ENCODE peak calls at places on chromosomes 2 and 18, in four cellular contexts. Y is GM23338, L is heart right ventricle, Z is left lung. N is an unnamed sample.

GRCh38 chr2:174195253-174195652 is 53.1 kb downstream of the OLA1 start:
- DNase-seq in Y (no peak), L (no peak), Z (no peak), N (no peak)

GRCh38 chr2:241733391-241734207 is 831 bp upstream of the D2HGDH start:
- DNase-seq in Y (no peak), L (no peak), Z (peak; percentile 60), N (no peak)

GRCh38 chr2:134944975-134945374 is 26.4 kb downstream of the CCNT2 start:
- DNase-seq in Y (peak; percentile 24), L (no peak), Z (no peak), N (no peak)

GRCh38 chr2:9207641-9208301 is 1.2 kb downstream of the ASAP2 start:
- DNase-seq in Y (peak; percentile 75), L (no peak), Z (peak; percentile 80), N (no peak)

GRCh38 chr18:2981212-2981728 is 31.7 kb downstream of the LPIN2 start:
- DNase-seq in Y (no peak), L (no peak), Z (no peak), N (no peak)

GRCh38 chr2:18719978-18720775 is 130.8 kb upstream of the NT5C1B start:
- DNase-seq in Y (no peak), L (no peak), Z (no peak), N (no peak)

GRCh38 chr2:162824319-162824718 is 14.2 kb downstream of the KCNH7 start:
- DNase-seq in Y (peak; percentile 62), L (no peak), Z (no peak), N (no peak)

GRCh38 chr18:48455555-48456478 is 46.6 kb upstream of the ZBTB7C start:
- DNase-seq in Y (no peak), L (no peak), Z (no peak), N (no peak)

GRCh38 chr18:49859725-49860124 is 46.4 kb upstream of the ACAA2 start:
- DNase-seq in Y (no peak), L (no peak), Z (no peak), N (no peak)

GRCh38 chr2:66570471-66570870 is 135.5 kb downstream of the MEIS1 start:
- DNase-seq in Y (no peak), L (no peak), Z (no peak), N (no peak)

GRCh38 chr2:205474746-205475145 is 207.6 kb upstream of the NRP2 start:
- DNase-seq in Y (no peak), L (no peak), Z (no peak), N (no peak)

GRCh38 chr2:52145005-52145404 is 1113.1 kb upstream of the NRXN1 start:
- DNase-seq in Y (no peak), L (no peak), Z (no peak), N (no peak)

GRCh38 chr2:106158871-106159270 is 35.2 kb downstream of the UXS1 start:
- DNase-seq in Y (no peak), L (no peak), Z (no peak), N (no peak)

GRCh38 chr18:36424741-36425142 is 127.2 kb downstream of the FHOD3 start:
- DNase-seq in Y (no peak), L (no peak), Z (no peak), N (no peak)

GRCh38 chr18:9629709-9630108 is 15.3 kb upstream of the PPP4R1 start:
- DNase-seq in Y (no peak), L (no peak), Z (no peak), N (no peak)

GRCh38 chr18:76923485-76924085 is 101.2 kb downstream of the ZNF236 start:
- DNase-seq in Y (peak; percentile 79), L (no peak), Z (no peak), N (no peak)

GRCh38 chr2:209505410-209505809 is 81.6 kb downstream of the MAP2 start:
- DNase-seq in Y (no peak), L (no peak), Z (no peak), N (no peak)

GRCh38 chr2:99867690-99868089 is 274.7 kb downstream of the AFF3 start:
- DNase-seq in Y (no peak), L (no peak), Z (no peak), N (no peak)

GRCh38 chr2:26238301-26238958 is 6.0 kb downstream of the HADHA start:
- DNase-seq in Y (no peak), L (no peak), Z (no peak), N (no peak)

GRCh38 chr2:84482588-84482987 is 23.5 kb upstream of the SUCLG1 start:
- DNase-seq in Y (no peak), L (no peak), Z (no peak), N (no peak)

GRCh38 chr2:29110916-29111315 is 4.3 kb upstream of the CLIP4 start:
- DNase-seq in Y (no peak), L (no peak), Z (no peak), N (no peak)

GRCh38 chr18:13562494-13563029 is 163.8 kb downstream of the FAM210A start:
- DNase-seq in Y (no peak), L (no peak), Z (no peak), N (peak; percentile 63)

GRCh38 chr18:57833441-57834101 is 30.5 kb upstream of the ATP8B1 start:
- DNase-seq in Y (peak; percentile 13), L (no peak), Z (no peak), N (no peak)

GRCh38 chr18:3524706-3525105 is 74.7 kb downstream of the TGIF1 start:
- DNase-seq in Y (no peak), L (no peak), Z (no peak), N (no peak)

GRCh38 chr2:47945036-47945781 is 38.9 kb upstream of the FBXO11 start:
- DNase-seq in Y (no peak), L (no peak), Z (no peak), N (no peak)

GRCh38 chr2:138722316-138722715 is 57.9 kb downstream of the NXPH2 start:
- DNase-seq in Y (peak; percentile 24), L (peak; percentile 27), Z (peak; percentile 21), N (no peak)

GRCh38 chr2:74703373-74703772 is 49.3 kb downstream of the SEMA4F start:
- DNase-seq in Y (no peak), L (no peak), Z (no peak), N (no peak)

GRCh38 chr2:7392076-7392787 is 475.0 kb downstream of the RNF144A start:
- DNase-seq in Y (no peak), L (no peak), Z (no peak), N (no peak)

GRCh38 chr2:200603972-200604371 is 18.2 kb downstream of the AOX1 start:
- DNase-seq in Y (no peak), L (no peak), Z (no peak), N (no peak)

GRCh38 chr2:117085719-117086118 is 728.8 kb upstream of the DDX18 start:
- DNase-seq in Y (no peak), L (no peak), Z (no peak), N (no peak)

GRCh38 chr2:117085256-117085655 is 729.2 kb upstream of the DDX18 start:
- DNase-seq in Y (no peak), L (no peak), Z (no peak), N (no peak)

GRCh38 chr2:117091438-117091837 is 723.1 kb upstream of the DDX18 start:
- DNase-seq in Y (no peak), L (no peak), Z (no peak), N (no peak)

GRCh38 chr2:117091026-117091425 is 723.5 kb upstream of the DDX18 start:
- DNase-seq in Y (no peak), L (no peak), Z (no peak), N (no peak)

GRCh38 chr2:117087565-117088291 is 726.8 kb upstream of the DDX18 start:
- DNase-seq in Y (peak; percentile 76), L (no peak), Z (no peak), N (no peak)
- H3K4me3 ChIP-seq in Y (peak overlapping the region; percentile 21), L (no peak overlapping the region), Z (no peak overlapping the region), N (no peak overlapping the region)

GRCh38 chr2:233440314-233440713 is 86.0 kb downstream of the DGKD start:
- DNase-seq in Y (no peak), L (no peak), Z (no peak), N (no peak)
- H3K36me3 ChIP-seq in Y (no peaks in the 10 kb centered on the region), L (no peaks in the 10 kb centered on the region), Z (peaks cover 95% of the 10 kb centered on the region), N (peaks cover 65% of the 10 kb centered on the region)

GRCh38 chr2:127195140-127196074 is 24.7 kb downstream of the CYP27C1 start:
- DNase-seq in Y (no peak), L (no peak), Z (no peak), N (no peak)

GRCh38 chr2:127196998-127197397 is 23.1 kb downstream of the CYP27C1 start:
- DNase-seq in Y (peak; percentile 78), L (no peak), Z (no peak), N (no peak)

GRCh38 chr2:127199223-127199622 is 20.9 kb downstream of the CYP27C1 start:
- DNase-seq in Y (no peak), L (no peak), Z (no peak), N (no peak)

GRCh38 chr2:127196549-127196948 is 23.6 kb downstream of the CYP27C1 start:
- DNase-seq in Y (no peak), L (no peak), Z (no peak), N (no peak)

DNA sequence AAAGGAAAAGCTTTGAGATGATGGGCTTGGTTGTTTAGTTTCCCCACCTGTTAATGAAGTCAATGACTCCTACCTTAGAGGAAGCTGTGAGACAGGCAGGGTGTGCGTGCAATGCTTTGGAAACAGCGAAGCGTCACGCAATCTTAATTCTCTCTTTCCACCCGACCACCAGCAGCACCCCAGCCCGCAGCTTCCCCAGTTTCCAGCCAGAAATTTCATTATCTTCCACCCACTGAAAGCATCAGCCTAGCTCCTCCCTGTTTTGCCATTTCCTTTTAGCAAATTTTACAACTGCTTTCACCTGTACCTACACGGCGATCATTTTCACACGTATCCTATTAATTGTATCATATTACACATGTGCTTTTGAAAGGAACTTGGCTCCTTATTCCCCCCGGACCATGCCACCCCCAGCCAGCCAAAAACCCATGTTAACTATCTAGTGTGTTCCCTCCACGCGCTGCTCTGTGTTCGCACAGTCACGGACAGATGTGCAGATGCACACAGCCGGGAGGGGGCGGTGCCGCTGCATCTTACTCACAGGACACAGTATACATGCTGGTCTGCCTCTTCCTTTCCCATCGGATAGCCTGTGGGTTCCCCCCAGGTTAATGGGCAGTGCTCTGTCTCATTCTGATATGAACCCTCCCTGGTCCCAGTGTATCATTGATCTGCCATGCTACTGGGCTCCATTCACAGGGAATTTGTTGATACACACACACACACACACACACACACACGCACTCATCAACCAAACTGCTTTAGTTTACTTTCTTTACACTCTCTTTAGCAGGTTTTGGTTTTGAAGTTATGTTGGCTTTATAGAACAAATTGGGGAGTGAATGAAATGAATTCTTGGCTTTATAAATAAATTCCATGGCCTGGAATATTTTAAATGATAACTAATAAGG is 22.4 kb downstream of the CYP27C1 start:
- DNase-seq in Y (peak; percentile 83), L (peak; percentile 63), Z (peak; percentile 91), N (peak; percentile 70)
- TF ChIP-seq CTCF in Y (peak; percentile 91), L (peak; percentile 46), Z (peak; percentile 46), N (no peak)

GRCh38 chr2:226185613-226186211 is 613.9 kb downstream of the IRS1 start:
- DNase-seq in Y (no peak), L (no peak), Z (no peak), N (no peak)
- H3K4me3 ChIP-seq in Y (no peak overlapping the region), L (no peak overlapping the region), Z (no peak overlapping the region), N (no peak overlapping the region)

GRCh38 chr2:216117566-216117965 is 8.4 kb downstream of the XRCC5 start:
- DNase-seq in Y (no peak), L (no peak), Z (no peak), N (no peak)
- H3K36me3 ChIP-seq in Y (peaks cover 87% of the 10 kb centered on the region), L (no peaks in the 10 kb centered on the region), Z (peaks cover 84% of the 10 kb centered on the region), N (peaks cover 55% of the 10 kb centered on the region)

GRCh38 chr2:224287533-224287932 is 114.4 kb downstream of the FAM124B start:
- DNase-seq in Y (no peak), L (no peak), Z (no peak), N (no peak)

GRCh38 chr2:224281374-224281773 is 120.5 kb downstream of the FAM124B start:
- DNase-seq in Y (no peak), L (no peak), Z (no peak), N (no peak)

GRCh38 chr2:224284134-224284946 is 117.6 kb downstream of the FAM124B start:
- DNase-seq in Y (peak; percentile 63), L (no peak), Z (no peak), N (no peak)

GRCh38 chr2:224286923-224287322 is 115.0 kb downstream of the FAM124B start:
- DNase-seq in Y (peak; percentile 30), L (no peak), Z (no peak), N (no peak)
- TF ChIP-seq CTCF in Y (no peak), L (no peak), Z (no peak), N (no peak)